ENCODE peak calls at places on chromosomes 4 and X, in eight cellular contexts. One of them, this sample, is unnamed.

GRCh38 chr4:6474053-6474568 is 1.7 kb upstream of the PPP2R2C start:
- DNase-seq in LoVo: no peak
- DNase-seq in astrocyte of the spinal cord: no peak
- DNase-seq in stimulated activated naive CD4-positive, alpha-beta T cell treated with Interleukin-2 at 50 U/mL for 16 hours: no peak
- DNase-seq in stimulated activated CD4-positive, alpha-beta T cell treated with anti-CD3 and anti-CD28 coated beads, Interleukin-2, amount 100 ng/mL, for 48 hours: no peak
- DNase-seq in EL: no peak
- DNase-seq in heart right ventricle: no peak
- DNase-seq in G401: no peak
- DNase-seq in this sample: peak; percentile 54

GRCh38 chr4:89752932-89753598 is 83.9 kb downstream of the SNCA start:
- DNase-seq in LoVo: no peak
- DNase-seq in astrocyte of the spinal cord: peak; percentile 94
- DNase-seq in stimulated activated naive CD4-positive, alpha-beta T cell treated with Interleukin-2 at 50 U/mL for 16 hours: no peak
- DNase-seq in stimulated activated CD4-positive, alpha-beta T cell treated with anti-CD3 and anti-CD28 coated beads, Interleukin-2, amount 100 ng/mL, for 48 hours: no peak
- DNase-seq in EL: peak; percentile 76
- DNase-seq in heart right ventricle: no peak
- DNase-seq in G401: peak; percentile 79
- DNase-seq in this sample: no peak

GRCh38 chr4:102638621-102639020 is 122.1 kb downstream of the MANBA start:
- DNase-seq in LoVo: no peak
- DNase-seq in astrocyte of the spinal cord: no peak
- DNase-seq in stimulated activated naive CD4-positive, alpha-beta T cell treated with Interleukin-2 at 50 U/mL for 16 hours: no peak
- DNase-seq in stimulated activated CD4-positive, alpha-beta T cell treated with anti-CD3 and anti-CD28 coated beads, Interleukin-2, amount 100 ng/mL, for 48 hours: no peak
- DNase-seq in EL: peak; percentile 4
- DNase-seq in heart right ventricle: no peak
- DNase-seq in G401: no peak
- DNase-seq in this sample: no peak

GRCh38 chr4:609400-610050 is 15.8 kb upstream of the PDE6B start:
- DNase-seq in LoVo: no peak
- DNase-seq in astrocyte of the spinal cord: no peak
- DNase-seq in stimulated activated naive CD4-positive, alpha-beta T cell treated with Interleukin-2 at 50 U/mL for 16 hours: no peak
- DNase-seq in stimulated activated CD4-positive, alpha-beta T cell treated with anti-CD3 and anti-CD28 coated beads, Interleukin-2, amount 100 ng/mL, for 48 hours: no peak
- DNase-seq in EL: no peak
- DNase-seq in heart right ventricle: no peak
- DNase-seq in G401: no peak
- DNase-seq in this sample: no peak

GRCh38 chr4:2947926-2948325 is 15.3 kb downstream of the NOP14 start:
- DNase-seq in LoVo: no peak
- DNase-seq in astrocyte of the spinal cord: no peak
- DNase-seq in stimulated activated naive CD4-positive, alpha-beta T cell treated with Interleukin-2 at 50 U/mL for 16 hours: no peak
- DNase-seq in stimulated activated CD4-positive, alpha-beta T cell treated with anti-CD3 and anti-CD28 coated beads, Interleukin-2, amount 100 ng/mL, for 48 hours: no peak
- DNase-seq in EL: no peak
- DNase-seq in heart right ventricle: peak; percentile 56
- DNase-seq in G401: no peak
- DNase-seq in this sample: no peak

GRCh38 chrX:50801135-50801534 is 12.9 kb downstream of the SHROOM4 start:
- DNase-seq in LoVo: no peak
- DNase-seq in astrocyte of the spinal cord: no peak
- DNase-seq in stimulated activated naive CD4-positive, alpha-beta T cell treated with Interleukin-2 at 50 U/mL for 16 hours: no peak
- DNase-seq in stimulated activated CD4-positive, alpha-beta T cell treated with anti-CD3 and anti-CD28 coated beads, Interleukin-2, amount 100 ng/mL, for 48 hours: no peak
- DNase-seq in EL: no peak
- DNase-seq in heart right ventricle: no peak
- DNase-seq in G401: no peak
- DNase-seq in this sample: no peak

GRCh38 chr4:182809417-182810102 is 107.6 kb downstream of the DCTD start:
- DNase-seq in LoVo: no peak
- DNase-seq in astrocyte of the spinal cord: no peak
- DNase-seq in stimulated activated naive CD4-positive, alpha-beta T cell treated with Interleukin-2 at 50 U/mL for 16 hours: no peak
- DNase-seq in stimulated activated CD4-positive, alpha-beta T cell treated with anti-CD3 and anti-CD28 coated beads, Interleukin-2, amount 100 ng/mL, for 48 hours: peak; percentile 8
- DNase-seq in EL: no peak
- DNase-seq in heart right ventricle: no peak
- DNase-seq in G401: no peak
- DNase-seq in this sample: no peak

GRCh38 chr4:78622253-78622979 is 70.8 kb downstream of the ANXA3 start:
- DNase-seq in LoVo: peak; percentile 20
- DNase-seq in astrocyte of the spinal cord: peak; percentile 39
- DNase-seq in stimulated activated naive CD4-positive, alpha-beta T cell treated with Interleukin-2 at 50 U/mL for 16 hours: no peak
- DNase-seq in stimulated activated CD4-positive, alpha-beta T cell treated with anti-CD3 and anti-CD28 coated beads, Interleukin-2, amount 100 ng/mL, for 48 hours: no peak
- DNase-seq in EL: peak; percentile 76
- DNase-seq in heart right ventricle: no peak
- DNase-seq in G401: no peak
- DNase-seq in this sample: no peak

GRCh38 chr4:83767017-83767541 is 231.2 kb downstream of the GPAT3 start:
- DNase-seq in LoVo: no peak
- DNase-seq in astrocyte of the spinal cord: no peak
- DNase-seq in stimulated activated naive CD4-positive, alpha-beta T cell treated with Interleukin-2 at 50 U/mL for 16 hours: no peak
- DNase-seq in stimulated activated CD4-positive, alpha-beta T cell treated with anti-CD3 and anti-CD28 coated beads, Interleukin-2, amount 100 ng/mL, for 48 hours: no peak
- DNase-seq in EL: no peak
- DNase-seq in heart right ventricle: no peak
- DNase-seq in G401: no peak
- DNase-seq in this sample: no peak

GRCh38 chr4:120809518-120809917 is 113.0 kb downstream of the PRDM5 start:
- DNase-seq in LoVo: no peak
- DNase-seq in astrocyte of the spinal cord: no peak
- DNase-seq in stimulated activated naive CD4-positive, alpha-beta T cell treated with Interleukin-2 at 50 U/mL for 16 hours: no peak
- DNase-seq in stimulated activated CD4-positive, alpha-beta T cell treated with anti-CD3 and anti-CD28 coated beads, Interleukin-2, amount 100 ng/mL, for 48 hours: no peak
- DNase-seq in EL: no peak
- DNase-seq in heart right ventricle: no peak
- DNase-seq in G401: no peak
- DNase-seq in this sample: no peak

This sample was measured in type B pancreatic cell.